ENCODE peak calls at places on chromosomes 12 and 14, in eight cellular contexts. One of them, this sample, is unnamed.

GRCh38 chr12:49624919-49625577 is 1.7 kb downstream of the PRPF40B start:
- DNase-seq in NAMALWA: no peak
- DNase-seq in AML-193: no peak
- DNase-seq in lung microvascular endothelial cell: peak
- DNase-seq in stimulated activated CD4-positive, alpha-beta T cell treated with anti-CD3 and anti-CD28 coated beads, TNF-alpha, amount 100 ng/mL, for 24 hours: no peak
- DNase-seq in AG04450: no peak
- DNase-seq in activated CD4-positive, alpha-beta T cell treated with anti-CD3 and anti-CD28 coated beads, Interleukin-2, amount 50 U/mL, for 1 hour: no peak
- DNase-seq in AG08396: no peak
- DNase-seq in this sample: no peak

GRCh38 chr14:61337893-61338292 is 16.5 kb downstream of the PRKCH start:
- DNase-seq in NAMALWA: no peak
- DNase-seq in AML-193: no peak
- DNase-seq in lung microvascular endothelial cell: peak
- DNase-seq in stimulated activated CD4-positive, alpha-beta T cell treated with anti-CD3 and anti-CD28 coated beads, TNF-alpha, amount 100 ng/mL, for 24 hours: peak
- DNase-seq in AG04450: no peak
- DNase-seq in activated CD4-positive, alpha-beta T cell treated with anti-CD3 and anti-CD28 coated beads, Interleukin-2, amount 50 U/mL, for 1 hour: peak
- DNase-seq in AG08396: no peak
- DNase-seq in this sample: no peak

GRCh38 chr12:113242018-113242418 is 20.8 kb downstream of the TPCN1 start:
- DNase-seq in NAMALWA: no peak
- DNase-seq in AML-193: peak
- DNase-seq in lung microvascular endothelial cell: no peak
- DNase-seq in stimulated activated CD4-positive, alpha-beta T cell treated with anti-CD3 and anti-CD28 coated beads, TNF-alpha, amount 100 ng/mL, for 24 hours: no peak
- DNase-seq in AG04450: no peak
- DNase-seq in activated CD4-positive, alpha-beta T cell treated with anti-CD3 and anti-CD28 coated beads, Interleukin-2, amount 50 U/mL, for 1 hour: no peak
- DNase-seq in AG08396: no peak
- DNase-seq in this sample: no peak

GRCh38 chr14:31994391-31995033 is 82.6 kb upstream of the ARHGAP5 start:
- DNase-seq in NAMALWA: no peak
- DNase-seq in AML-193: no peak
- DNase-seq in lung microvascular endothelial cell: no peak
- DNase-seq in stimulated activated CD4-positive, alpha-beta T cell treated with anti-CD3 and anti-CD28 coated beads, TNF-alpha, amount 100 ng/mL, for 24 hours: no peak
- DNase-seq in AG04450: no peak
- DNase-seq in activated CD4-positive, alpha-beta T cell treated with anti-CD3 and anti-CD28 coated beads, Interleukin-2, amount 50 U/mL, for 1 hour: no peak
- DNase-seq in AG08396: no peak
- DNase-seq in this sample: no peak

GRCh38 chr12:30304528-30304927 is 391.1 kb downstream of the IPO8 start:
- DNase-seq in NAMALWA: no peak
- DNase-seq in AML-193: no peak
- DNase-seq in lung microvascular endothelial cell: no peak
- DNase-seq in stimulated activated CD4-positive, alpha-beta T cell treated with anti-CD3 and anti-CD28 coated beads, TNF-alpha, amount 100 ng/mL, for 24 hours: no peak
- DNase-seq in AG04450: no peak
- DNase-seq in activated CD4-positive, alpha-beta T cell treated with anti-CD3 and anti-CD28 coated beads, Interleukin-2, amount 50 U/mL, for 1 hour: no peak
- DNase-seq in AG08396: no peak
- DNase-seq in this sample: no peak

GRCh38 chr14:79551591-79551990 is 659.7 kb downstream of the DIO2 start:
- DNase-seq in NAMALWA: no peak
- DNase-seq in AML-193: no peak
- DNase-seq in lung microvascular endothelial cell: no peak
- DNase-seq in stimulated activated CD4-positive, alpha-beta T cell treated with anti-CD3 and anti-CD28 coated beads, TNF-alpha, amount 100 ng/mL, for 24 hours: no peak
- DNase-seq in AG04450: no peak
- DNase-seq in activated CD4-positive, alpha-beta T cell treated with anti-CD3 and anti-CD28 coated beads, Interleukin-2, amount 50 U/mL, for 1 hour: no peak
- DNase-seq in AG08396: no peak
- DNase-seq in this sample: no peak

GRCh38 chr14:54488318-54488645 is 498 bp downstream of the GMFB start:
- DNase-seq in NAMALWA: peak
- DNase-seq in AML-193: no peak
- DNase-seq in lung microvascular endothelial cell: no peak
- DNase-seq in stimulated activated CD4-positive, alpha-beta T cell treated with anti-CD3 and anti-CD28 coated beads, TNF-alpha, amount 100 ng/mL, for 24 hours: no peak
- DNase-seq in AG04450: no peak
- DNase-seq in activated CD4-positive, alpha-beta T cell treated with anti-CD3 and anti-CD28 coated beads, Interleukin-2, amount 50 U/mL, for 1 hour: peak
- DNase-seq in AG08396: no peak
- DNase-seq in this sample: no peak

GRCh38 chr14:89388853-89389252 is 28.2 kb downstream of the FOXN3 start:
- DNase-seq in NAMALWA: no peak
- DNase-seq in AML-193: no peak
- DNase-seq in lung microvascular endothelial cell: peak
- DNase-seq in stimulated activated CD4-positive, alpha-beta T cell treated with anti-CD3 and anti-CD28 coated beads, TNF-alpha, amount 100 ng/mL, for 24 hours: no peak
- DNase-seq in AG04450: no peak
- DNase-seq in activated CD4-positive, alpha-beta T cell treated with anti-CD3 and anti-CD28 coated beads, Interleukin-2, amount 50 U/mL, for 1 hour: no peak
- DNase-seq in AG08396: no peak
- DNase-seq in this sample: no peak

GRCh38 chr14:73097421-73097820 is 38.9 kb upstream of the PSEN1 start:
- DNase-seq in NAMALWA: no peak
- DNase-seq in AML-193: no peak
- DNase-seq in lung microvascular endothelial cell: no peak
- DNase-seq in stimulated activated CD4-positive, alpha-beta T cell treated with anti-CD3 and anti-CD28 coated beads, TNF-alpha, amount 100 ng/mL, for 24 hours: no peak
- DNase-seq in AG04450: no peak
- DNase-seq in activated CD4-positive, alpha-beta T cell treated with anti-CD3 and anti-CD28 coated beads, Interleukin-2, amount 50 U/mL, for 1 hour: no peak
- DNase-seq in AG08396: no peak
- DNase-seq in this sample: no peak

GRCh38 chr12:89353188-89353822 is 1.0 kb upstream of the DUSP6 start:
- DNase-seq in NAMALWA: no peak
- DNase-seq in AML-193: peak
- DNase-seq in lung microvascular endothelial cell: peak
- DNase-seq in stimulated activated CD4-positive, alpha-beta T cell treated with anti-CD3 and anti-CD28 coated beads, TNF-alpha, amount 100 ng/mL, for 24 hours: peak
- DNase-seq in AG04450: no peak
- DNase-seq in activated CD4-positive, alpha-beta T cell treated with anti-CD3 and anti-CD28 coated beads, Interleukin-2, amount 50 U/mL, for 1 hour: peak
- DNase-seq in AG08396: peak
- DNase-seq in this sample: no peak

GRCh38 chr12:49667319-49668090 is 39.7 kb downstream of the FMNL3 start:
- DNase-seq in NAMALWA: no peak
- DNase-seq in AML-193: no peak
- DNase-seq in lung microvascular endothelial cell: peak
- DNase-seq in stimulated activated CD4-positive, alpha-beta T cell treated with anti-CD3 and anti-CD28 coated beads, TNF-alpha, amount 100 ng/mL, for 24 hours: no peak
- DNase-seq in AG04450: no peak
- DNase-seq in activated CD4-positive, alpha-beta T cell treated with anti-CD3 and anti-CD28 coated beads, Interleukin-2, amount 50 U/mL, for 1 hour: no peak
- DNase-seq in AG08396: peak
- DNase-seq in this sample: no peak